ENCODE peak calls at places on chromosomes 16 and 17, in eight cellular contexts. One of them, this sample, is unnamed.
A peak's percentile ranks its signal among the peaks of the same experiment; 100 is the strongest.

GRCh38 chr16:69833791-69834282 is 71.7 kb downstream of the WWP2 start:
- DNase-seq in fibroblast of lung: no peak
- DNase-seq in breast epithelium: no peak
- DNase-seq in uterus: no peak
- DNase-seq in HAP-1: no peak
- DNase-seq in neural progenitor cell: peak; percentile 15
- DNase-seq in upper lobe of left lung: peak; percentile 78
- DNase-seq in tibial artery: no peak
- DNase-seq in this sample: no peak

GRCh38 chr16:89953671-89954406 is 5.3 kb downstream of the DEF8 start:
- DNase-seq in HAP-1: no peak
- DNase-seq in neural progenitor cell: no peak
- DNase-seq in fibroblast of lung: no peak
- DNase-seq in tibial artery: no peak
- DNase-seq in uterus: no peak
- DNase-seq in breast epithelium: no peak
- DNase-seq in upper lobe of left lung: no peak
- DNase-seq in this sample: no peak

GRCh38 chr17:46813920-46814319 is 4.6 kb downstream of the WNT3 start:
- DNase-seq in HAP-1: no peak
- DNase-seq in upper lobe of left lung: no peak
- DNase-seq in uterus: no peak
- DNase-seq in tibial artery: no peak
- DNase-seq in neural progenitor cell: no peak
- DNase-seq in fibroblast of lung: no peak
- DNase-seq in breast epithelium: no peak
- DNase-seq in this sample: no peak

GRCh38 chr17:82444284-82444893 is 6.2 kb downstream of the CYBC1 start:
- DNase-seq in upper lobe of left lung: no peak
- DNase-seq in fibroblast of lung: no peak
- DNase-seq in tibial artery: no peak
- DNase-seq in HAP-1: no peak
- DNase-seq in breast epithelium: no peak
- DNase-seq in uterus: no peak
- DNase-seq in neural progenitor cell: no peak
- DNase-seq in this sample: no peak

GRCh38 chr17:20273741-20274500 is 193.4 kb downstream of the LGALS9B start:
- DNase-seq in fibroblast of lung: no peak
- DNase-seq in HAP-1: no peak
- DNase-seq in tibial artery: no peak
- DNase-seq in neural progenitor cell: no peak
- DNase-seq in upper lobe of left lung: no peak
- DNase-seq in uterus: no peak
- DNase-seq in breast epithelium: no peak
- DNase-seq in this sample: no peak

GRCh38 chr17:19733953-19734526 is 14.1 kb downstream of the ALDH3A1 start:
- DNase-seq in fibroblast of lung: no peak
- DNase-seq in uterus: no peak
- DNase-seq in neural progenitor cell: no peak
- DNase-seq in HAP-1: no peak
- DNase-seq in tibial artery: no peak
- DNase-seq in upper lobe of left lung: no peak
- DNase-seq in breast epithelium: no peak
- DNase-seq in this sample: no peak

GRCh38 chr16:54586474-54587175 is 300.0 kb upstream of the IRX3 start:
- DNase-seq in HAP-1: no peak
- DNase-seq in upper lobe of left lung: no peak
- DNase-seq in fibroblast of lung: no peak
- DNase-seq in tibial artery: no peak
- DNase-seq in breast epithelium: no peak
- DNase-seq in neural progenitor cell: no peak
- DNase-seq in uterus: no peak
- DNase-seq in this sample: no peak

GRCh38 chr16:84228321-84228838 is 11.4 kb downstream of the KCNG4 start:
- DNase-seq in HAP-1: no peak
- DNase-seq in breast epithelium: no peak
- DNase-seq in fibroblast of lung: peak; percentile 89
- DNase-seq in tibial artery: peak; percentile 86
- DNase-seq in uterus: peak; percentile 71
- DNase-seq in upper lobe of left lung: peak; percentile 72
- DNase-seq in neural progenitor cell: peak; percentile 31
- DNase-seq in this sample: peak; percentile 83

GRCh38 chr17:37450090-37450489 is 39.6 kb upstream of the DUSP14 start:
- DNase-seq in HAP-1: no peak
- DNase-seq in uterus: no peak
- DNase-seq in neural progenitor cell: no peak
- DNase-seq in fibroblast of lung: no peak
- DNase-seq in tibial artery: no peak
- DNase-seq in upper lobe of left lung: no peak
- DNase-seq in breast epithelium: no peak
- DNase-seq in this sample: no peak
- H3K4me1 ChIP-seq in HAP-1: peaks cover 8% of the 10 kb centered on the region
- H3K4me1 ChIP-seq in uterus: no peaks in the 10 kb centered on the region
- H3K4me1 ChIP-seq in neural progenitor cell: peaks cover 30% of the 10 kb centered on the region
- H3K4me1 ChIP-seq in fibroblast of lung: peaks cover 8% of the 10 kb centered on the region
- H3K4me1 ChIP-seq in tibial artery: no peaks in the 10 kb centered on the region
- H3K4me1 ChIP-seq in upper lobe of left lung: no peaks in the 10 kb centered on the region
- H3K4me1 ChIP-seq in breast epithelium: no peaks in the 10 kb centered on the region
- H3K4me1 ChIP-seq in this sample: no peaks in the 10 kb centered on the region

GRCh38 chr17:68718924-68719323 is 117.8 kb upstream of the FAM20A start:
- DNase-seq in fibroblast of lung: no peak
- DNase-seq in neural progenitor cell: no peak
- DNase-seq in breast epithelium: no peak
- DNase-seq in tibial artery: no peak
- DNase-seq in uterus: no peak
- DNase-seq in upper lobe of left lung: no peak
- DNase-seq in HAP-1: no peak
- DNase-seq in this sample: no peak

GRCh38 chr17:68718465-68718864 is 117.3 kb upstream of the FAM20A start:
- DNase-seq in fibroblast of lung: no peak
- DNase-seq in tibial artery: no peak
- DNase-seq in neural progenitor cell: no peak
- DNase-seq in breast epithelium: no peak
- DNase-seq in uterus: no peak
- DNase-seq in HAP-1: no peak
- DNase-seq in upper lobe of left lung: no peak
- DNase-seq in this sample: no peak

DNA sequence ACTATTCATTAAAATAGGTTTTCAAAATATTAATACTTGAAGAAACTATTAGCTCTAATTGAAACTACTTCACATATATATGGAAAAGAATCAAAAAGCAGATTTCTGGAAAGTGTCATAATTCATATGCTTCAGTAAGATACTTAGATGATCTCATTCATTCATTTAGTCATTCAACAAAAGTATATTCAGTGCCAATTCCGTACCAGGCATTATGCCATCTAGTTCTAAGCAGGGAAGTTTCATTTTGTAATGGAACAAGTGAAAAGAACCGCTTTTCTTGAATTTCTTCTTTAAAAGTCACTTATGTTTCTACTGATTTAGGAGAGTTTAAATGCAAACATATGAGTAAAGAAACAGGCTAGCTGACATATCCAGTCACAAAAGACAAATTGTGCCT is 118.3 kb upstream of the FAM20A start:
- DNase-seq in fibroblast of lung: no peak
- DNase-seq in upper lobe of left lung: no peak
- DNase-seq in HAP-1: no peak
- DNase-seq in tibial artery: no peak
- DNase-seq in breast epithelium: no peak
- DNase-seq in uterus: no peak
- DNase-seq in neural progenitor cell: no peak
- DNase-seq in this sample: no peak
- H3K4me1 ChIP-seq in fibroblast of lung: no peaks in the 10 kb centered on the region
- H3K4me1 ChIP-seq in upper lobe of left lung: no peaks in the 10 kb centered on the region
- H3K4me1 ChIP-seq in HAP-1: no peaks in the 10 kb centered on the region
- H3K4me1 ChIP-seq in tibial artery: no peaks in the 10 kb centered on the region
- H3K4me1 ChIP-seq in breast epithelium: no peaks in the 10 kb centered on the region
- H3K4me1 ChIP-seq in uterus: no peaks in the 10 kb centered on the region
- H3K4me1 ChIP-seq in neural progenitor cell: no peaks in the 10 kb centered on the region
- H3K4me1 ChIP-seq in this sample: no peaks in the 10 kb centered on the region

GRCh38 chr17:57552114-57552601 is 192.9 kb downstream of the CCDC182 start:
- DNase-seq in fibroblast of lung: peak; percentile 40
- DNase-seq in tibial artery: no peak
- DNase-seq in uterus: peak; percentile 40
- DNase-seq in upper lobe of left lung: no peak
- DNase-seq in neural progenitor cell: peak; percentile 83
- DNase-seq in HAP-1: no peak
- DNase-seq in breast epithelium: no peak
- DNase-seq in this sample: no peak

GRCh38 chr17:57554826-57555635 is 190.1 kb downstream of the CCDC182 start:
- DNase-seq in fibroblast of lung: no peak
- DNase-seq in uterus: no peak
- DNase-seq in upper lobe of left lung: no peak
- DNase-seq in neural progenitor cell: no peak
- DNase-seq in HAP-1: no peak
- DNase-seq in tibial artery: no peak
- DNase-seq in breast epithelium: no peak
- DNase-seq in this sample: no peak

GRCh38 chr17:57553991-57554825 is 190.9 kb downstream of the CCDC182 start:
- DNase-seq in upper lobe of left lung: peak; percentile 40
- DNase-seq in fibroblast of lung: peak; percentile 54
- DNase-seq in uterus: no peak
- DNase-seq in tibial artery: no peak
- DNase-seq in neural progenitor cell: peak; percentile 92
- DNase-seq in HAP-1: peak; percentile 88
- DNase-seq in breast epithelium: no peak
- DNase-seq in this sample: no peak

GRCh38 chr17:57551321-57552079 is 193.6 kb downstream of the CCDC182 start:
- DNase-seq in fibroblast of lung: no peak
- DNase-seq in tibial artery: no peak
- DNase-seq in neural progenitor cell: no peak
- DNase-seq in uterus: no peak
- DNase-seq in HAP-1: no peak
- DNase-seq in breast epithelium: no peak
- DNase-seq in upper lobe of left lung: no peak
- DNase-seq in this sample: no peak

DNA sequence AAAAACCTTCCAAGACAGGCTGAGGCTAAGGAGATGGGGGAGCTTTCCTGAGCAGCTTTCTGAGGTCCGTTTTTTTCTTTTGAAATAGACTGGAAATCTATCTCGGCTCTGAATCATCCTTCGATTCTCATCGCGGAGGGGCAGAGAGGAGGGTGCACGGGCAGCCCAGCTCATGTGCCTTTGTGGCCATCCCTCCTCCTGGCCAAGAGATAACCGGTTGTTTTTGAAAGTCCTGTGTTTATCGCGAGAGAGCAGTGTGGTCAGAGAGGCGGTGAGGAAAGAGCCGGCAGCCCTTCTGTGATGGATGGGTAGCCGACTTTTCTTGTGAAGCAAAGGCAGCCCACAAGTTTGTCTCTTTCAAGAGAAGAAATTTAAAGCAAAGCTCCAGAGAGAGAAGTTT is 191.6 kb downstream of the CCDC182 start:
- DNase-seq in upper lobe of left lung: no peak
- DNase-seq in tibial artery: no peak
- DNase-seq in breast epithelium: no peak
- DNase-seq in fibroblast of lung: peak; percentile 87
- DNase-seq in uterus: no peak
- DNase-seq in HAP-1: no peak
- DNase-seq in neural progenitor cell: no peak
- DNase-seq in this sample: no peak
- H3K4me1 ChIP-seq in upper lobe of left lung: peaks cover 8% of the 10 kb centered on the region
- H3K4me1 ChIP-seq in tibial artery: peaks cover 21% of the 10 kb centered on the region
- H3K4me1 ChIP-seq in breast epithelium: no peaks in the 10 kb centered on the region
- H3K4me1 ChIP-seq in fibroblast of lung: no peaks in the 10 kb centered on the region
- H3K4me1 ChIP-seq in uterus: no peaks in the 10 kb centered on the region
- H3K4me1 ChIP-seq in HAP-1: peaks cover 47% of the 10 kb centered on the region
- H3K4me1 ChIP-seq in neural progenitor cell: peaks cover 89% of the 10 kb centered on the region
- H3K4me1 ChIP-seq in this sample: peaks cover 45% of the 10 kb centered on the region

DNA sequence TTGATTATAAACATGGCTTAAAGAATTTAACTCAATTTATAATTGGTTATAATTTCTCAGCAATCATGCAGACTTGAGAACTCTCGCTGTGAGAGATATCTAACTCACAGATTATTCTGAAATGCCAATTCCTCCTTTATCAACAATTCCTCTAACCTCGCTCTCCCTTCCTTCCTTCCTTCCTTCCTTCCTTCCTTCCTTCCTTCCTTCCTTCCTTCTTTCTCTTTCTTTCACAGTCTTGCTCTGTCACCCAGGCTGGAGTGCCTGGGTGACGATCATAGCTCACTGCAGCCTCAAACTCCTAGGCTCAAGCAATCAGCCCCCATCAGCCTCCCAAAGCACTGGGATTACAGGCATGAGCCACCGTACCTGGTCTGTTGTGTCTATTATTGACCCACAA is 42.4 kb downstream of the CHD9 start:
- DNase-seq in breast epithelium: no peak
- DNase-seq in fibroblast of lung: no peak
- DNase-seq in HAP-1: no peak
- DNase-seq in tibial artery: no peak
- DNase-seq in uterus: no peak
- DNase-seq in neural progenitor cell: no peak
- DNase-seq in upper lobe of left lung: no peak
- DNase-seq in this sample: no peak
- H3K4me1 ChIP-seq in breast epithelium: peaks cover 5% of the 10 kb centered on the region
- H3K4me1 ChIP-seq in fibroblast of lung: peaks cover 24% of the 10 kb centered on the region
- H3K4me1 ChIP-seq in HAP-1: peaks cover 26% of the 10 kb centered on the region
- H3K4me1 ChIP-seq in tibial artery: peaks cover 56% of the 10 kb centered on the region
- H3K4me1 ChIP-seq in uterus: peaks cover 24% of the 10 kb centered on the region
- H3K4me1 ChIP-seq in neural progenitor cell: peaks cover 22% of the 10 kb centered on the region
- H3K4me1 ChIP-seq in upper lobe of left lung: peaks cover 66% of the 10 kb centered on the region
- H3K4me1 ChIP-seq in this sample: peaks cover 67% of the 10 kb centered on the region

GRCh38 chr17:2057130-2057713 is 2.3 kb downstream of the HIC1 start:
- DNase-seq in HAP-1: no peak
- DNase-seq in fibroblast of lung: no peak
- DNase-seq in neural progenitor cell: peak; percentile 73
- DNase-seq in tibial artery: no peak
- DNase-seq in upper lobe of left lung: no peak
- DNase-seq in breast epithelium: no peak
- DNase-seq in uterus: no peak
- DNase-seq in this sample: no peak

GRCh38 chr17:2057714-2058520 is 3.0 kb downstream of the HIC1 start:
- DNase-seq in tibial artery: no peak
- DNase-seq in fibroblast of lung: no peak
- DNase-seq in uterus: peak; percentile 46
- DNase-seq in upper lobe of left lung: no peak
- DNase-seq in HAP-1: no peak
- DNase-seq in breast epithelium: no peak
- DNase-seq in neural progenitor cell: no peak
- DNase-seq in this sample: peak; percentile 72

GRCh38 chr17:2054740-2055493 is at the start of gene HIC1:
- DNase-seq in HAP-1: peak; percentile 58
- DNase-seq in uterus: peak; percentile 85
- DNase-seq in neural progenitor cell: peak; percentile 90
- DNase-seq in upper lobe of left lung: peak; percentile 78
- DNase-seq in tibial artery: peak; percentile 74
- DNase-seq in breast epithelium: peak; percentile 74
- DNase-seq in fibroblast of lung: peak; percentile 74
- DNase-seq in this sample: peak; percentile 91

GRCh38 chr17:2055494-2056220 is 754 bp downstream of the HIC1 start:
- DNase-seq in breast epithelium: no peak
- DNase-seq in uterus: peak; percentile 50
- DNase-seq in tibial artery: no peak
- DNase-seq in fibroblast of lung: no peak
- DNase-seq in neural progenitor cell: no peak
- DNase-seq in HAP-1: no peak
- DNase-seq in upper lobe of left lung: no peak
- DNase-seq in this sample: peak; percentile 68

GRCh38 chr17:2056221-2057129 is 1.6 kb downstream of the HIC1 start:
- DNase-seq in tibial artery: no peak
- DNase-seq in breast epithelium: no peak
- DNase-seq in HAP-1: no peak
- DNase-seq in uterus: no peak
- DNase-seq in neural progenitor cell: peak; percentile 71
- DNase-seq in fibroblast of lung: peak; percentile 73
- DNase-seq in upper lobe of left lung: no peak
- DNase-seq in this sample: peak; percentile 75
- H3K4me1 ChIP-seq in tibial artery: peaks cover 32% of the 10 kb centered on the region
- H3K4me1 ChIP-seq in breast epithelium: peaks cover 3% of the 10 kb centered on the region
- H3K4me1 ChIP-seq in HAP-1: no peaks in the 10 kb centered on the region
- H3K4me1 ChIP-seq in uterus: peaks cover 33% of the 10 kb centered on the region
- H3K4me1 ChIP-seq in neural progenitor cell: peaks cover 12% of the 10 kb centered on the region
- H3K4me1 ChIP-seq in fibroblast of lung: peaks cover 22% of the 10 kb centered on the region
- H3K4me1 ChIP-seq in upper lobe of left lung: peaks cover 68% of the 10 kb centered on the region
- H3K4me1 ChIP-seq in this sample: no peaks in the 10 kb centered on the region